ENCODE peak calls at places on chromosome 2, in six cellular contexts. H, D, R, J, Q and U are unnamed samples.

GRCh38 chr2:162252147-162252546 is 8.9 kb upstream of the FAP start:
- DNase-seq in H (no peak), D (no peak), R (no peak), J (no peak), Q (no peak), U (no peak)

GRCh38 chr2:132416080-132416911 is at the start of gene GPR39:
- DNase-seq in H (no peak), D (no peak), R (peak), J (no peak), Q (peak), U (peak)

GRCh38 chr2:226623587-226624368 is 175.8 kb downstream of the IRS1 start:
- DNase-seq in H (no peak), D (no peak), R (no peak), J (no peak), Q (no peak), U (no peak)

GRCh38 chr2:26088038-26088643 is 54.3 kb downstream of the RAB10 start:
- DNase-seq in H (no peak), D (no peak), R (peak), J (no peak), Q (no peak), U (peak)

GRCh38 chr2:111054791-111055627 is 65.7 kb upstream of the BCL2L11 start:
- DNase-seq in H (no peak), D (no peak), R (no peak), J (no peak), Q (no peak), U (no peak)

GRCh38 chr2:170031288-170031687 is 146.7 kb upstream of the MYO3B start:
- DNase-seq in H (no peak), D (no peak), R (no peak), J (no peak), Q (no peak), U (no peak)

GRCh38 chr2:53787255-53787910 is 539 bp downstream of the ERLEC1 start:
- DNase-seq in H (no peak), D (peak), R (peak), J (no peak), Q (no peak), U (peak)

GRCh38 chr2:133232556-133232955 is 335.7 kb downstream of the NCKAP5 start:
- DNase-seq in H (no peak), D (no peak), R (peak), J (no peak), Q (no peak), U (no peak)

GRCh38 chr2:24597181-24597870 is 106.3 kb downstream of the NCOA1 start:
- DNase-seq in H (no peak), D (no peak), R (no peak), J (no peak), Q (no peak), U (no peak)

GRCh38 chr2:88615822-88616221 is 11.4 kb downstream of the EIF2AK3 start:
- DNase-seq in H (no peak), D (no peak), R (no peak), J (no peak), Q (no peak), U (no peak)

GRCh38 chr2:176385219-176385618 is 116.0 kb downstream of the MTX2 start:
- DNase-seq in H (no peak), D (no peak), R (no peak), J (no peak), Q (no peak), U (peak)

GRCh38 chr2:32741575-32741974 is 113.7 kb downstream of the TTC27 start:
- DNase-seq in H (no peak), D (no peak), R (no peak), J (no peak), Q (no peak), U (peak)

GRCh38 chr2:156321243-156321904 is 11.1 kb downstream of the NR4A2 start:
- DNase-seq in H (no peak), D (no peak), R (peak), J (no peak), Q (no peak), U (no peak)

GRCh38 chr2:147373800-147374409 is 470.9 kb upstream of the ACVR2A start:
- DNase-seq in H (no peak), D (no peak), R (peak), J (no peak), Q (no peak), U (no peak)

GRCh38 chr2:176149484-176150337 is 1.6 kb upstream of the HOXD4 start:
- DNase-seq in H (no peak), D (no peak), R (no peak), J (no peak), Q (no peak), U (no peak)

GRCh38 chr2:196743165-196743564 is 56.3 kb downstream of the GTF3C3 start:
- DNase-seq in H (no peak), D (no peak), R (no peak), J (no peak), Q (no peak), U (no peak)

GRCh38 chr2:64186698-64187605 is 42.7 kb upstream of the PELI1 start:
- DNase-seq in H (no peak), D (peak), R (peak), J (no peak), Q (no peak), U (no peak)

GRCh38 chr2:188869560-188869959 is 104.6 kb upstream of the COL3A1 start:
- DNase-seq in H (no peak), D (no peak), R (peak), J (no peak), Q (no peak), U (peak)

DNA sequence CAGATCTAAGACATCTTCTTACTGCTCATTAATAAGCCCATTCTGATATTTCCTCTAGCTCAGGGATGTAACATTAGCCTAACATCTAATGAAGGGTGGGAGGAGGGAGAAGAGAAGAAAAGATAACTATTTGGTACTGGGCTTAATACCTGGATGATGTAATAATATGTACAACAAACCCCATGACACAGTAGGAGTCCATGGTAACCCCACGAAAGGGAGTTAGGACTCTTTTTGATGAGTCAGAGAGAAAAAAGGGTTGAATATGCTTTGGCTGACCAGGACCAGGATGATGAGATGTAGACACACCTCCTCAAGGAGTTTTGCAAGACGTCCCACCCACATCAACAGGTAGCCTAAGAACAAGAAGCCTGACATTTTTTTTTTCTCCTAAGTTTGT is 34.4 kb upstream of the DLX2 start:
- DNase-seq in H (no peak), D (no peak), R (no peak), J (no peak), Q (no peak), U (no peak)
- TF ChIP-seq CTCF in H (no peak), D (no peak), R (no peak), J (no peak), Q (no peak), U (no peak)

GRCh38 chr2:190202604-190203003 is 117.0 kb downstream of the HIBCH start:
- DNase-seq in H (no peak), D (no peak), R (no peak), J (no peak), Q (no peak), U (no peak)
- TF ChIP-seq CTCF in H (no peak), D (no peak), R (no peak), J (no peak), Q (no peak), U (no peak)

GRCh38 chr2:187580462-187581124 is 26.4 kb upstream of the TFPI start:
- DNase-seq in H (no peak), D (no peak), R (peak), J (no peak), Q (peak), U (peak)
- TF ChIP-seq CTCF in H (peak), D (no peak), R (peak), J (peak), Q (no peak), U (peak)

GRCh38 chr2:197784956-197785941 is at the start of gene BOLL:
- DNase-seq in H (no peak), D (peak), R (no peak), J (no peak), Q (no peak), U (no peak)

GRCh38 chr2:197782121-197782520 is 3.0 kb downstream of the BOLL start:
- DNase-seq in H (no peak), D (no peak), R (no peak), J (no peak), Q (no peak), U (no peak)

DNA sequence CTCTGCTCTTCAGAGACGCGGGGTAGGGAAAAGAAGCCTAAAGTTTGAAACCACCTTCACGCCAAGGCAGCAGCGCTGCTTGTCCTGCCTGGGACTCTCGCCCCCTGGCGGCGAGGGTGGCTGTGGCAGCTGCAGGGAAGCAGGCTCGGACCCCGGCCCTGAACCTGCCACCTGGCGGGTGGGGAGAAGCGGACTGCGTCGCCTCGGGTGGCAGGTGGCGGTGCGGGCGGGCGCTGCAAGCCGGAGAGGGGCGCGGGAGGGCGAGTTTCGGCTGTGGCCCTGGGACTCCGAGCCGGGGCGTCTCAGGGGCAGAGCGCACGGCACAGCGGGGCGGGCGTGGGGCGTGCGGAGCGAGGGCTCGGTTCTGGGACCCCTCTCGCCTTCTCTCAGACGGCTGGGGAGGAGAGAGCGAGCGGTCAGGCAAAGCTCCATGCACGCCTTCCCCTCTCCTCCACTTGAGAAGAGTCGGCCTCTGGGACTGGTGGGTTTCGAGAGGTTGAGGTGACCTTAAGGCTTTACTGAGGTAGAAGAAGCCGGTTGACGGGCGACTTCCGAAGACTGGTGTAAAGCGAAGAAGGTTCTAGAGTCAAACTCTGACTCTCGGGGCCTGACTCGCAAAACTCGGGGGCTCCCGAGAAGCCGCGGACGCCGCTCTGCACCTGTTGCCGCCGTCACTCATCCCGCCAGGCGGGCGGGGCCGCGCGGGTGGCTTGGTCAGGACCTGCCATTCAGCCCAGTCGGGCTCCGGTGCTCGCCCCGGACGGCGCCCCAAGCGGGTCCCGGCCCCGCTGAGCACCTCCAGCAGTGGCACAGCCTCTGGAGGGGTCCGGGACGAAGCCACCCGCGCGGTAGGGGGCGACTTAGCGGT is 1.1 kb upstream of the BOLL start:
- DNase-seq in H (no peak), D (peak), R (no peak), J (no peak), Q (no peak), U (no peak)
- TF ChIP-seq CTCF in H (no peak), D (peak), R (peak), J (peak), Q (peak), U (peak)

DNA sequence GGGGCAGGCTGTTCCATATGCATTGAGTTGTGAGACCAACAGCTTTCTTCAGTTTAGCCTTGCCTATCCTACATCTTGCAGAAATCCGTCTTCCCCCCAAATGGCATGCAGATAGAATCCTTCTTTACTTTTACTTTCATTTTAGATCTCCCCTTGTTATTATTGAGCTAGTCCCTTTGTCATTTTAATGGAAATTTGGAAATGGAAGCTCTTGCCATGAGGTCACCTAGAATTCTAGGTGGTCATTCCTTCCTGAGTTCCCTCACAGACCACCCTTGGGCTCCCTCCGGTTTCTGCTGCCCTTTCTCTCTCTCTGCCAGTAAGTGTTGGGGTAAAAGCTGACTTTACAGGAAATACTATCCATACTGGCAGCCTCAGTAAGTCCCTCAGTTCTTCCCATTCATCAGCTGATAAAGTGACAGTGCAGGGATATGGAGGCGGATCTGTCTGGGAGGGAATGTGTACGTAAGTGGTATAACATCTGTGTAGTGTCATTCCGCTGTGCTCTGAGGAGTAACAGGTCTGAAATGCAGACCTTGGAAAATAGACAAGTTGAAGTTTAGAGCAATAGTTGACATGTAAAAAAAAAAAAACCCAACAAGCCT is 30.3 kb downstream of the ARHGAP25 start:
- DNase-seq in H (no peak), D (no peak), R (peak), J (no peak), Q (no peak), U (peak)
- TF ChIP-seq CTCF in H (no peak), D (no peak), R (no peak), J (no peak), Q (no peak), U (no peak)

GRCh38 chr2:95074663-95075439 is 46.8 kb downstream of the MRPS5 start:
- DNase-seq in H (peak), D (no peak), R (no peak), J (no peak), Q (no peak), U (no peak)

GRCh38 chr2:95077893-95078603 is 43.6 kb downstream of the MRPS5 start:
- DNase-seq in H (no peak), D (no peak), R (no peak), J (no peak), Q (no peak), U (no peak)

GRCh38 chr2:95075440-95075885 is 46.1 kb downstream of the MRPS5 start:
- DNase-seq in H (peak), D (no peak), R (no peak), J (no peak), Q (no peak), U (no peak)

GRCh38 chr2:95077521-95077807 is 44.1 kb downstream of the MRPS5 start:
- DNase-seq in H (peak), D (no peak), R (no peak), J (no peak), Q (no peak), U (no peak)

DNA sequence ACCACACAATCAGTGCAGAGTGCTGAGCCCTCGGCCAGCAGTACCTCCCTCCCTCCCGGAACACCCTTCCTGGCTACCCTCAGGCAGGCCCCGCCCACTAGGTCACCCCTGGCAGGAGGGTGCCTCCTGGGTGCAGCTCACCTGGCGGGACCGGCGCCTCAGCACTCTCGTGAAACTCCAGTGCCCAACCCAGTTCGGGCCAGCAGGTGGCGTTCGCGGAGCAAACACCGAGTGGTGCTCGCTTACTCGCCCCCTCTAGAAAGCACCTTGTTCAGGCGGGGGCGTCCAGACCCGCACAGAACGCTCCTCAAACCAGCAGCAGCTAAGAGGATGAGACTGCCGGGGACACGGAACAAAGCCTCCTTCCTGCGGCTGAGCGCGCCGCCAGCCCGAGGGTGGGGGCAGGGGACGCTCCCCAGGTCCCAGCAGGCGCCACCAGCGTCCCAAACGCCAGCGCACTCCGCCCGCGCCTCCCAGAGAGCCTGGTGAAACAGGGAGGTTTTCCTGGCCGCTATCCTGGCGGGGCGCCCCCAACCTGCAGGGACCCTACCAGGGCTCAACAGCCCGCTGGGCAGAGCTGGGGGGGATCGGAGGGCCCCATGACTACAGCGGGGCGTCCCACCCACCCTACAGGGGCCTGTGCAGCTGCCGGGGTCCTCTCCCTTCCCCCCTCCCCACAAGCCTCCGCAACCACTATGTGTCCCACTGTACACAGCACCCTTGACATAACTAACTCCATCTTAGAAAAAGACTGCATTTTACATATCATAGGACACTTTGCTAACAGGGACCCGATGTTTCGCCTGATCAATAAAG is 44.7 kb downstream of the MRPS5 start:
- DNase-seq in H (peak), D (no peak), R (peak), J (no peak), Q (peak), U (peak)
- TF ChIP-seq CTCF in H (peak), D (peak), R (peak), J (peak), Q (peak), U (peak)

GRCh38 chr2:148565272-148565894 is 79.2 kb upstream of the EPC2 start:
- DNase-seq in H (no peak), D (no peak), R (peak), J (peak), Q (no peak), U (no peak)
- TF ChIP-seq CTCF in H (no peak), D (peak), R (peak), J (peak), Q (peak), U (no peak)

GRCh38 chr2:44578401-44579135 is 216.8 kb downstream of the CAMKMT start:
- DNase-seq in H (no peak), D (no peak), R (peak), J (no peak), Q (no peak), U (peak)

GRCh38 chr2:44579837-44580230 is 218.1 kb downstream of the CAMKMT start:
- DNase-seq in H (no peak), D (no peak), R (no peak), J (no peak), Q (no peak), U (no peak)

GRCh38 chr2:44580875-44581515 is 219.2 kb downstream of the CAMKMT start:
- DNase-seq in H (no peak), D (no peak), R (no peak), J (no peak), Q (no peak), U (no peak)

GRCh38 chr2:44582363-44583008 is 220.7 kb downstream of the CAMKMT start:
- DNase-seq in H (no peak), D (no peak), R (peak), J (no peak), Q (no peak), U (peak)

GRCh38 chr2:44579136-44579836 is 217.5 kb downstream of the CAMKMT start:
- DNase-seq in H (no peak), D (no peak), R (peak), J (no peak), Q (no peak), U (no peak)
- TF ChIP-seq CTCF in H (no peak), D (no peak), R (no peak), J (no peak), Q (no peak), U (no peak)